ENCODE peak calls at places on chromosomes 1 and 21, in six cellular contexts. A is PC-3; U is neural progenitor cell; G is heart right ventricle; M is effector memory CD4-positive, alpha-beta T cell; T is psoas muscle. P is an unnamed sample. For H3K9me3, the result is how much of the 10 kb centered on the place peaks cover.

GRCh38 chr1:165365344-165365743 is 8.8 kb upstream of the LMX1A start:
- DNase-seq in G (no peak), T (no peak), M (no peak), U (no peak), A (peak), P (no peak)

GRCh38 chr1:89130716-89131115 is 4.8 kb upstream of the GBP2 start:
- DNase-seq in U (no peak), T (no peak), G (no peak), A (no peak), M (no peak), P (no peak)

GRCh38 chr1:10537082-10537766 is 62.5 kb downstream of the PEX14 start:
- DNase-seq in T (no peak), A (no peak), M (no peak), G (no peak), U (no peak), P (no peak)

GRCh38 chr1:201348211-201348566 is 29.3 kb downstream of the TNNT2 start:
- DNase-seq in M (no peak), T (no peak), A (peak), G (no peak), U (peak), P (no peak)

GRCh38 chr1:163730366-163730765 is 408.6 kb downstream of the NUF2 start:
- DNase-seq in U (no peak), A (no peak), T (no peak), M (no peak), G (no peak), P (no peak)

GRCh38 chr1:235831148-235831547 is 35.6 kb downstream of the LYST start:
- DNase-seq in G (no peak), A (peak), U (no peak), M (no peak), T (no peak), P (no peak)

GRCh38 chr1:155131285-155131684 is 3.6 kb downstream of the EFNA1 start:
- DNase-seq in M (no peak), A (no peak), T (peak), U (no peak), G (peak), P (no peak)

GRCh38 chr21:44914176-44914874 is 6.4 kb downstream of the ITGB2 start:
- DNase-seq in A (no peak), U (no peak), G (no peak), M (peak), T (peak), P (no peak)

GRCh38 chr1:117544509-117545109 is 61.2 kb upstream of the TENT5C start:
- DNase-seq in T (no peak), A (no peak), U (peak), G (no peak), M (no peak), P (no peak)

GRCh38 chr1:198141668-198142351 is 15.0 kb upstream of the NEK7 start:
- DNase-seq in T (no peak), M (no peak), U (no peak), A (no peak), G (no peak), P (no peak)

GRCh38 chr1:226060976-226061792 is 1.3 kb upstream of the H3-3A start:
- DNase-seq in T (no peak), A (peak), U (no peak), G (no peak), M (no peak), P (no peak)

GRCh38 chr1:11062965-11063401 is 3.2 kb upstream of the SRM start:
- DNase-seq in A (no peak), U (no peak), M (no peak), T (no peak), G (no peak), P (no peak)

GRCh38 chr1:9877962-9878361 is 32.1 kb downstream of the CTNNBIP1 start:
- DNase-seq in U (no peak), T (no peak), G (no peak), A (peak), M (no peak), P (no peak)

GRCh38 chr1:113811353-113811887 is 856 bp downstream of the RSBN1 start:
- DNase-seq in M (no peak), U (peak), G (no peak), T (no peak), A (peak), P (no peak)

GRCh38 chr1:244347942-244348341 is 103.8 kb downstream of the ADSS2 start:
- DNase-seq in M (no peak), U (no peak), T (no peak), G (no peak), A (peak), P (no peak)

GRCh38 chr1:186957339-186957738 is 128.6 kb downstream of the PLA2G4A start:
- DNase-seq in G (no peak), A (no peak), U (no peak), T (peak), M (no peak), P (no peak)

GRCh38 chr1:43314233-43314632 is 13.5 kb downstream of the TIE1 start:
- DNase-seq in U (no peak), T (no peak), A (no peak), M (no peak), G (no peak), P (no peak)

GRCh38 chr1:75953461-75953860 is 21.3 kb upstream of the ASB17 start:
- DNase-seq in A (no peak), U (peak), G (no peak), T (no peak), M (no peak), P (no peak)

GRCh38 chr1:145785481-145785880 is 38.4 kb downstream of the RNF115 start:
- DNase-seq in M (no peak), G (no peak), U (no peak), T (no peak), A (peak), P (no peak)

GRCh38 chr1:241825581-241825980 is 22.4 kb upstream of the EXO1 start:
- DNase-seq in T (no peak), M (no peak), A (no peak), U (no peak), G (no peak), P (no peak)

GRCh38 chr1:178308438-178308837 is 188.3 kb downstream of the CLEC20A start:
- DNase-seq in T (no peak), G (no peak), M (no peak), A (no peak), U (no peak), P (no peak)

GRCh38 chr1:25809283-25809926 is 9.4 kb downstream of the SELENON start:
- DNase-seq in T (no peak), U (no peak), M (no peak), G (no peak), A (no peak), P (no peak)

GRCh38 chr1:31995263-31995662 is 18.4 kb upstream of the KHDRBS1 start:
- DNase-seq in M (no peak), G (no peak), A (no peak), T (no peak), U (no peak), P (no peak)

DNA sequence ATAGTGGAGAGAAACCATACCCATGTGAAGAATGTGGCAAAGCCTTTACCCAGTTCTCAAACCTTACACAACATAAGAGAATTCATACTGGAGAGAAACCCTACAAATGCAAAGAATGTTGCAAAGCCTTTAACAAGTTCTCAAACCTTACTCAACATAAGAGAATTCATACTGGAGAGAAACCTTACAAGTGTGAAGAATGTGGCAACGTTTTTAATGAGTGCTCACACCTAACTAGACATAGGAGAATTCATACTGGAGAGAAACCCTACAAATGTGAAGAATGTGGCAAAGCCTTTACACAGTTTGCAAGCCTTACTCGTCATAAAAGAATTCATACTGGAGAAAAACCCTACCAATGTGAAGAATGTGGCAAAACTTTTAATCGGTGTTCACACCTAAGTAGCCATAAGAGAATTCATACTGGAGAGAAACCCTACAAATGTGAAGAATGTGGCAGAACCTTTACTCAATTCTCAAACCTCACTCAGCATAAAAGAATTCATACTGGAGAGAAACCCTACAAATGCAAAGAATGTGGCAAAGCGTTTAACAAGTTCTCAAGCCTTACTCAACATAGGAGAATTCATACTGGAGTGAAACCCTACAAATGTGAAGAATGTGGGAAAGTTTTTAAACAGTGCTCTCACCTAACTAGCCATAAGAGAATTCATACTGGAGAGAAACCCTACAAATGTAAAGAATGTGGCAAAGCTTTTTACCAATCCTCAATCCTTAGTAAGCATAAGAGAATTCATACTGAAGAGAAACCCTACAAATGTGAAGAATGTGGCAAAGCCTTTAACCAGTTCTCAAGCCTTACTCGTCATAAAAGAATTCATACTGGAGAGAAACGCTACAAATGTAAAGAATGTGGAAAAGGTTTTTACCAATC is 80.0 kb downstream of the JMJD4 start:
- DNase-seq in A (peak), G (no peak), U (no peak), T (no peak), M (no peak), P (no peak)
- H3K9me3 ChIP-seq in A (half or more), G (under half), U (half or more), T (half or more), M (half or more), P (half or more)

DNA sequence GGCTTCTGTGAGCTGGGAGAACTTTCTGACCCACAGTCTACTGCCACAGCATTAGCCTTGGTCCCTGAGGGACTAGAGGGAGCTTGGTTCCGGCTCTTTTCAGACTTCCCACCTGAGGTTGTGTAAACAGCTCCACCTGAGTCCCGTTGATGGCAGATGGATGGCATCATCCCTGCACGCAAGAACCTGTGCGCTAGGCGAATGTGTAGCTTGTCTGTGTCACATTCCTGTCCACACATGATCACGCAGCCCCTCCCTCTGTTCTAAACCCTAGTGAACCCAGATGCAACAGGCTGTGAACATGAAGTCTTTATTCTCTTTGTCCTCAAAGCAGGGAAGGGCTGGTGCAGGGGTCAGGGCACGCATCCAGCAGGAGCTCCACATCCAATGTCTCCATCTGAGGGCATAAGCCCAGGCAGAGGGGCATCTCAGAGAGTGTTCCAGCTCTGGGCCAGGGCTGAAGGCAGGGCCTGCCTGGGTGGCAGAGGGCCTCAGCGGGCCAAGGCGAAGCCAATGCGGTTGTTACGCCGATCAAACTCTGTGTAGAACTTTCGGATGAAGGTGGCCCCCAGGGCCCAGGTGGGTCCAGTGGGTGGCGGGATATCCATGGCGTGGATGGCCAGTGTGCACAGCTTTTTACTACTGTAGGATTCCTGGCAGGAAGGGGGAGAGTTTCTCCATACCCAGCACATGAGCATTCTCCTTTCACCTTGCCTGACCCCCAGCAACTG is 2.8 kb upstream of the ETNK2 start:
- DNase-seq in T (no peak), A (no peak), G (no peak), U (no peak), M (no peak), P (no peak)
- H3K9me3 ChIP-seq in T (under half), A (under half), G (under half), U (under half), M (under half), P (under half)

DNA sequence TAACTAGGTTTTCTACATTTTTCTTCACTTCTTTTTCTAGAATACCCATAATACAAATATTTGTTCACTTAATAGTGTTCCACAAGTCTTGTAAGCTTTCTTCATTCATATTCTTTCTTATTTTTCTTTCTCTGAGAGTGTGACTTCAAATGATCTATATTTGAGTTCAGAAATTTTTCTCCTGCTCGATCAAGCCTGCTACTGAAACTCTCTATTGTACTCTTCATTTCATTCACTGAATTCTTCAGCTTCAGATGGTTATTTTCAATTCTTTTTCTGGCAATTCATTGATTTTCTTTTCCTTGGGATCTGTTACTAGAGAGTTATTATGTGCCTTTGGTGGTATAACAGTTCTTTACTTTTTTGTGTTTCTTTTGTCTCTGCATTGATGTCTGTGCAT is 82.5 kb upstream of the CAMK1G start:
- DNase-seq in M (no peak), A (no peak), U (no peak), T (no peak), G (no peak), P (no peak)
- H3K9me3 ChIP-seq in M (under half), A (under half), U (under half), T (under half), G (under half), P (under half)

GRCh38 chr1:152525080-152525641 is 10.9 kb downstream of the CRCT1 start:
- DNase-seq in U (no peak), A (no peak), M (no peak), G (no peak), T (no peak), P (no peak)
- H3K9me3 ChIP-seq in U (half or more), A (under half), M (under half), G (under half), T (under half), P (under half)